ENCODE peak calls at places on chromosomes 6 and 20, in nine cellular contexts. One of them, this sample, is unnamed.

GRCh38 chr6:142294681-142295080 is 7.1 kb upstream of the ADGRG6 start:
- DNase-seq in left lung: no peak
- DNase-seq in naive B cell: peak
- DNase-seq in EL: no peak
- DNase-seq in iPS-NIHi11: no peak
- DNase-seq in astrocyte of the spinal cord: no peak
- DNase-seq in globus pallidus: peak
- DNase-seq in posterior vena cava: no peak
- DNase-seq in hepatocyte: no peak
- DNase-seq in this sample: no peak

GRCh38 chr6:48541669-48542068 is 430.7 kb upstream of the PTCHD4 start:
- DNase-seq in left lung: no peak
- DNase-seq in naive B cell: no peak
- DNase-seq in EL: peak
- DNase-seq in iPS-NIHi11: no peak
- DNase-seq in astrocyte of the spinal cord: no peak
- DNase-seq in globus pallidus: no peak
- DNase-seq in posterior vena cava: no peak
- DNase-seq in hepatocyte: no peak
- DNase-seq in this sample: no peak

GRCh38 chr6:158008894-158009891 is 27.5 kb downstream of the SYNJ2 start:
- DNase-seq in left lung: no peak
- DNase-seq in naive B cell: no peak
- DNase-seq in EL: peak
- DNase-seq in iPS-NIHi11: no peak
- DNase-seq in astrocyte of the spinal cord: peak
- DNase-seq in globus pallidus: peak
- DNase-seq in posterior vena cava: peak
- DNase-seq in hepatocyte: peak
- DNase-seq in this sample: peak

GRCh38 chr20:4326194-4327065 is 311.1 kb upstream of the RNF24 start:
- DNase-seq in left lung: no peak
- DNase-seq in naive B cell: no peak
- DNase-seq in EL: no peak
- DNase-seq in iPS-NIHi11: no peak
- DNase-seq in astrocyte of the spinal cord: no peak
- DNase-seq in globus pallidus: no peak
- DNase-seq in posterior vena cava: no peak
- DNase-seq in hepatocyte: peak
- DNase-seq in this sample: no peak

GRCh38 chr6:2450546-2450945 is 205.1 kb upstream of the GMDS start:
- DNase-seq in left lung: no peak
- DNase-seq in naive B cell: no peak
- DNase-seq in EL: peak
- DNase-seq in iPS-NIHi11: no peak
- DNase-seq in astrocyte of the spinal cord: no peak
- DNase-seq in globus pallidus: no peak
- DNase-seq in posterior vena cava: no peak
- DNase-seq in hepatocyte: peak
- DNase-seq in this sample: no peak

GRCh38 chr20:50844430-50845100 is 49.7 kb downstream of the BCAS4 start:
- DNase-seq in left lung: no peak
- DNase-seq in naive B cell: no peak
- DNase-seq in EL: peak
- DNase-seq in iPS-NIHi11: no peak
- DNase-seq in astrocyte of the spinal cord: peak
- DNase-seq in globus pallidus: no peak
- DNase-seq in posterior vena cava: no peak
- DNase-seq in hepatocyte: no peak
- DNase-seq in this sample: no peak

GRCh38 chr6:21595265-21595950 is 1.9 kb downstream of the SOX4 start:
- DNase-seq in left lung: peak
- DNase-seq in naive B cell: peak
- DNase-seq in EL: peak
- DNase-seq in iPS-NIHi11: peak
- DNase-seq in astrocyte of the spinal cord: peak
- DNase-seq in globus pallidus: no peak
- DNase-seq in posterior vena cava: peak
- DNase-seq in hepatocyte: peak
- DNase-seq in this sample: no peak

GRCh38 chr6:159969204-159969912 is 476 bp downstream of the IGF2R start:
- DNase-seq in left lung: no peak
- DNase-seq in naive B cell: no peak
- DNase-seq in EL: no peak
- DNase-seq in iPS-NIHi11: peak
- DNase-seq in astrocyte of the spinal cord: peak
- DNase-seq in globus pallidus: no peak
- DNase-seq in posterior vena cava: peak
- DNase-seq in hepatocyte: peak
- DNase-seq in this sample: peak

GRCh38 chr6:39102024-39102820 is 12.8 kb downstream of the SAYSD1 start:
- DNase-seq in left lung: no peak
- DNase-seq in naive B cell: no peak
- DNase-seq in EL: peak
- DNase-seq in iPS-NIHi11: peak
- DNase-seq in astrocyte of the spinal cord: peak
- DNase-seq in globus pallidus: no peak
- DNase-seq in posterior vena cava: no peak
- DNase-seq in hepatocyte: peak
- DNase-seq in this sample: no peak

GRCh38 chr6:143107440-143107839 is 46.8 kb downstream of the AIG1 start:
- DNase-seq in left lung: no peak
- DNase-seq in naive B cell: no peak
- DNase-seq in EL: no peak
- DNase-seq in iPS-NIHi11: no peak
- DNase-seq in astrocyte of the spinal cord: no peak
- DNase-seq in globus pallidus: no peak
- DNase-seq in posterior vena cava: no peak
- DNase-seq in hepatocyte: peak
- DNase-seq in this sample: no peak

GRCh38 chr6:156917213-156917612 is 140.0 kb downstream of the ARID1B start:
- DNase-seq in left lung: no peak
- DNase-seq in naive B cell: no peak
- DNase-seq in EL: no peak
- DNase-seq in iPS-NIHi11: no peak
- DNase-seq in astrocyte of the spinal cord: peak
- DNase-seq in globus pallidus: no peak
- DNase-seq in posterior vena cava: no peak
- DNase-seq in hepatocyte: no peak
- DNase-seq in this sample: no peak

GRCh38 chr6:149118737-149119653 is 198.5 kb upstream of the TAB2 start:
- DNase-seq in left lung: no peak
- DNase-seq in naive B cell: no peak
- DNase-seq in EL: no peak
- DNase-seq in iPS-NIHi11: no peak
- DNase-seq in astrocyte of the spinal cord: no peak
- DNase-seq in globus pallidus: no peak
- DNase-seq in posterior vena cava: no peak
- DNase-seq in hepatocyte: no peak
- DNase-seq in this sample: no peak

GRCh38 chr6:169738204-169738971 is 13.0 kb downstream of the DYNLT2 start:
- DNase-seq in left lung: no peak
- DNase-seq in naive B cell: no peak
- DNase-seq in EL: no peak
- DNase-seq in iPS-NIHi11: no peak
- DNase-seq in astrocyte of the spinal cord: no peak
- DNase-seq in globus pallidus: no peak
- DNase-seq in posterior vena cava: peak
- DNase-seq in hepatocyte: no peak
- DNase-seq in this sample: no peak

GRCh38 chr6:19465240-19465639 is 371.9 kb upstream of the ID4 start:
- DNase-seq in left lung: no peak
- DNase-seq in naive B cell: no peak
- DNase-seq in EL: no peak
- DNase-seq in iPS-NIHi11: no peak
- DNase-seq in astrocyte of the spinal cord: no peak
- DNase-seq in globus pallidus: no peak
- DNase-seq in posterior vena cava: no peak
- DNase-seq in hepatocyte: no peak
- DNase-seq in this sample: no peak

GRCh38 chr6:43394982-43395381 is 25.5 kb upstream of the ZNF318 start:
- DNase-seq in left lung: no peak
- DNase-seq in naive B cell: no peak
- DNase-seq in EL: no peak
- DNase-seq in iPS-NIHi11: no peak
- DNase-seq in astrocyte of the spinal cord: no peak
- DNase-seq in globus pallidus: no peak
- DNase-seq in posterior vena cava: no peak
- DNase-seq in hepatocyte: no peak
- DNase-seq in this sample: no peak

GRCh38 chr20:13221673-13222318 is 722 bp downstream of the ISM1 start:
- DNase-seq in left lung: peak
- DNase-seq in naive B cell: no peak
- DNase-seq in EL: peak
- DNase-seq in iPS-NIHi11: peak
- DNase-seq in astrocyte of the spinal cord: peak
- DNase-seq in globus pallidus: peak
- DNase-seq in posterior vena cava: peak
- DNase-seq in hepatocyte: peak
- DNase-seq in this sample: peak

GRCh38 chr6:37225350-37226169 is 32.0 kb upstream of the TBC1D22B start:
- DNase-seq in left lung: no peak
- DNase-seq in naive B cell: no peak
- DNase-seq in EL: no peak
- DNase-seq in iPS-NIHi11: no peak
- DNase-seq in astrocyte of the spinal cord: no peak
- DNase-seq in globus pallidus: no peak
- DNase-seq in posterior vena cava: no peak
- DNase-seq in hepatocyte: no peak
- DNase-seq in this sample: no peak

GRCh38 chr6:52243282-52243893 is 912 bp downstream of the IL17F start:
- DNase-seq in left lung: no peak
- DNase-seq in naive B cell: no peak
- DNase-seq in EL: no peak
- DNase-seq in iPS-NIHi11: no peak
- DNase-seq in astrocyte of the spinal cord: no peak
- DNase-seq in globus pallidus: no peak
- DNase-seq in posterior vena cava: no peak
- DNase-seq in hepatocyte: peak
- DNase-seq in this sample: no peak

GRCh38 chr20:61387961-61388360 is 135.9 kb downstream of the CDH4 start:
- DNase-seq in left lung: no peak
- DNase-seq in naive B cell: no peak
- DNase-seq in EL: no peak
- DNase-seq in iPS-NIHi11: no peak
- DNase-seq in astrocyte of the spinal cord: no peak
- DNase-seq in globus pallidus: no peak
- DNase-seq in posterior vena cava: no peak
- DNase-seq in hepatocyte: no peak
- DNase-seq in this sample: no peak

GRCh38 chr20:1328680-1329330 is at the start of gene SDCBP2:
- DNase-seq in left lung: peak
- DNase-seq in naive B cell: no peak
- DNase-seq in EL: no peak
- DNase-seq in iPS-NIHi11: no peak
- DNase-seq in astrocyte of the spinal cord: no peak
- DNase-seq in globus pallidus: no peak
- DNase-seq in posterior vena cava: peak
- DNase-seq in hepatocyte: peak
- DNase-seq in this sample: no peak

GRCh38 chr20:62335532-62335931 is 31.6 kb downstream of the LAMA5 start:
- DNase-seq in left lung: no peak
- DNase-seq in naive B cell: no peak
- DNase-seq in EL: no peak
- DNase-seq in iPS-NIHi11: no peak
- DNase-seq in astrocyte of the spinal cord: no peak
- DNase-seq in globus pallidus: no peak
- DNase-seq in posterior vena cava: no peak
- DNase-seq in hepatocyte: no peak
- DNase-seq in this sample: no peak

GRCh38 chr6:55694148-55694547 is 115.2 kb upstream of the HMGCLL1 start:
- DNase-seq in left lung: no peak
- DNase-seq in naive B cell: no peak
- DNase-seq in EL: peak
- DNase-seq in iPS-NIHi11: peak
- DNase-seq in astrocyte of the spinal cord: peak
- DNase-seq in globus pallidus: no peak
- DNase-seq in posterior vena cava: no peak
- DNase-seq in hepatocyte: peak
- DNase-seq in this sample: no peak

GRCh38 chr6:882084-882598 is 189.2 kb upstream of the EXOC2 start:
- DNase-seq in left lung: no peak
- DNase-seq in naive B cell: no peak
- DNase-seq in EL: no peak
- DNase-seq in iPS-NIHi11: no peak
- DNase-seq in astrocyte of the spinal cord: no peak
- DNase-seq in globus pallidus: no peak
- DNase-seq in posterior vena cava: no peak
- DNase-seq in hepatocyte: no peak
- DNase-seq in this sample: no peak

GRCh38 chr6:132300323-132300949 is 100.8 kb downstream of the MOXD1 start:
- DNase-seq in left lung: no peak
- DNase-seq in naive B cell: peak
- DNase-seq in EL: peak
- DNase-seq in iPS-NIHi11: peak
- DNase-seq in astrocyte of the spinal cord: peak
- DNase-seq in globus pallidus: peak
- DNase-seq in posterior vena cava: no peak
- DNase-seq in hepatocyte: peak
- DNase-seq in this sample: no peak

GRCh38 chr6:117477988-117478852 is 4.3 kb upstream of the DCBLD1 start:
- DNase-seq in left lung: no peak
- DNase-seq in naive B cell: no peak
- DNase-seq in EL: no peak
- DNase-seq in iPS-NIHi11: peak
- DNase-seq in astrocyte of the spinal cord: no peak
- DNase-seq in globus pallidus: peak
- DNase-seq in posterior vena cava: no peak
- DNase-seq in hepatocyte: peak
- DNase-seq in this sample: no peak

GRCh38 chr20:63567382-63568169 is 6.5 kb downstream of the HELZ2 start:
- DNase-seq in left lung: peak
- DNase-seq in naive B cell: peak
- DNase-seq in EL: no peak
- DNase-seq in iPS-NIHi11: no peak
- DNase-seq in astrocyte of the spinal cord: peak
- DNase-seq in globus pallidus: peak
- DNase-seq in posterior vena cava: peak
- DNase-seq in hepatocyte: no peak
- DNase-seq in this sample: peak

GRCh38 chr6:20534906-20535305 is 649 bp downstream of the CDKAL1 start:
- DNase-seq in left lung: no peak
- DNase-seq in naive B cell: peak
- DNase-seq in EL: peak
- DNase-seq in iPS-NIHi11: no peak
- DNase-seq in astrocyte of the spinal cord: peak
- DNase-seq in globus pallidus: no peak
- DNase-seq in posterior vena cava: no peak
- DNase-seq in hepatocyte: no peak
- DNase-seq in this sample: no peak

GRCh38 chr6:82589509-82590206 is 226.0 kb downstream of the TPBG start:
- DNase-seq in left lung: no peak
- DNase-seq in naive B cell: no peak
- DNase-seq in EL: peak
- DNase-seq in iPS-NIHi11: peak
- DNase-seq in astrocyte of the spinal cord: peak
- DNase-seq in globus pallidus: peak
- DNase-seq in posterior vena cava: no peak
- DNase-seq in hepatocyte: peak
- DNase-seq in this sample: no peak

GRCh38 chr6:43999628-44000027 is 127.6 kb downstream of the MRPL14 start:
- DNase-seq in left lung: no peak
- DNase-seq in naive B cell: no peak
- DNase-seq in EL: no peak
- DNase-seq in iPS-NIHi11: no peak
- DNase-seq in astrocyte of the spinal cord: no peak
- DNase-seq in globus pallidus: no peak
- DNase-seq in posterior vena cava: peak
- DNase-seq in hepatocyte: no peak
- DNase-seq in this sample: no peak

GRCh38 chr6:79630883-79631799 is at the start of gene SH3BGRL2:
- DNase-seq in left lung: peak
- DNase-seq in naive B cell: no peak
- DNase-seq in EL: peak
- DNase-seq in iPS-NIHi11: peak
- DNase-seq in astrocyte of the spinal cord: peak
- DNase-seq in globus pallidus: peak
- DNase-seq in posterior vena cava: peak
- DNase-seq in hepatocyte: peak
- DNase-seq in this sample: no peak

GRCh38 chr6:125944434-125944816 is 12.1 kb upstream of the HINT3 start:
- DNase-seq in left lung: peak
- DNase-seq in naive B cell: no peak
- DNase-seq in EL: peak
- DNase-seq in iPS-NIHi11: no peak
- DNase-seq in astrocyte of the spinal cord: peak
- DNase-seq in globus pallidus: peak
- DNase-seq in posterior vena cava: peak
- DNase-seq in hepatocyte: peak
- DNase-seq in this sample: no peak

This sample was measured in T-helper 9 cell.